ENCODE peak calls at places on chromosomes 13 and 19, in six cellular contexts. L is left ventricle myocardium inferior, I is epithelial cell of esophagus, H is endodermal cell, K is cardiac fibroblast, R is Panc1. P is an unnamed sample.

GRCh38 chr19:48969276-48970138 is 4.4 kb downstream of the FTL start:
- DNase-seq in I (peak), L (no peak), K (no peak), H (peak), R (no peak), P (no peak)

GRCh38 chr19:7852851-7853759 is 21.1 kb downstream of the PRR36 start:
- DNase-seq in R (no peak), L (peak), K (peak), H (peak), I (peak), P (peak)

GRCh38 chr19:17779281-17779930 is 15.5 kb upstream of the B3GNT3 start:
- DNase-seq in K (peak), I (peak), H (peak), R (no peak), L (no peak), P (peak)

GRCh38 chr19:570315-570714 is 2.1 kb upstream of the BSG start:
- DNase-seq in R (no peak), H (peak), K (no peak), I (no peak), L (no peak), P (no peak)

GRCh38 chr13:25752957-25753540 is 298.8 kb downstream of the SHISA2 start:
- DNase-seq in I (peak), L (peak), K (peak), H (no peak), R (no peak), P (peak)

GRCh38 chr13:108795841-108796240 is 166.4 kb downstream of the MYO16 start:
- DNase-seq in L (no peak), H (peak), I (no peak), R (no peak), K (no peak), P (peak)

GRCh38 chr19:11355160-11356073 is at the start of gene PLPPR2:
- DNase-seq in H (peak), L (peak), R (no peak), K (peak), I (peak), P (peak)

GRCh38 chr13:31870511-31870910 is 131.2 kb downstream of the RXFP2 start:
- DNase-seq in H (no peak), R (no peak), K (peak), I (no peak), L (no peak), P (no peak)

GRCh38 chr13:90445179-90445578 is 902.3 kb upstream of the MIR17HG start:
- DNase-seq in H (peak), R (no peak), I (peak), L (no peak), K (peak), P (peak)

GRCh38 chr19:4373601-4374441 is 26.5 kb downstream of the SH3GL1 start:
- DNase-seq in H (no peak), R (no peak), I (no peak), K (peak), L (peak), P (peak)

GRCh38 chr13:88086577-88086976 is 415.4 kb downstream of the SLITRK5 start:
- DNase-seq in R (no peak), I (peak), K (no peak), L (no peak), H (no peak), P (no peak)
- H3K4me3 ChIP-seq in R (no peak), I (no peak), K (no peak), L (no peak), H (no peak), P (no peak)

GRCh38 chr13:99693351-99693750 is 192.1 kb downstream of the TM9SF2 start:
- DNase-seq in H (no peak), L (no peak), K (no peak), R (no peak), I (no peak), P (no peak)
- TF ChIP-seq CTCF in H (no peak), L (no peak), K (no peak), R (no peak), I (no peak), P (no peak)

GRCh38 chr19:30376826-30377425 is 4.7 kb downstream of the ZNF536 start:
- DNase-seq in I (no peak), K (no peak), L (no peak), H (no peak), R (no peak), P (no peak)

GRCh38 chr19:30375651-30376050 is 3.5 kb downstream of the ZNF536 start:
- DNase-seq in I (no peak), R (no peak), K (no peak), L (no peak), H (no peak), P (no peak)

GRCh38 chr19:30376272-30376671 is 4.1 kb downstream of the ZNF536 start:
- DNase-seq in H (peak), I (no peak), L (no peak), R (no peak), K (no peak), P (no peak)

GRCh38 chr19:30373593-30373992 is 1.4 kb downstream of the ZNF536 start:
- DNase-seq in H (peak), K (no peak), R (no peak), I (no peak), L (no peak), P (no peak)

DNA sequence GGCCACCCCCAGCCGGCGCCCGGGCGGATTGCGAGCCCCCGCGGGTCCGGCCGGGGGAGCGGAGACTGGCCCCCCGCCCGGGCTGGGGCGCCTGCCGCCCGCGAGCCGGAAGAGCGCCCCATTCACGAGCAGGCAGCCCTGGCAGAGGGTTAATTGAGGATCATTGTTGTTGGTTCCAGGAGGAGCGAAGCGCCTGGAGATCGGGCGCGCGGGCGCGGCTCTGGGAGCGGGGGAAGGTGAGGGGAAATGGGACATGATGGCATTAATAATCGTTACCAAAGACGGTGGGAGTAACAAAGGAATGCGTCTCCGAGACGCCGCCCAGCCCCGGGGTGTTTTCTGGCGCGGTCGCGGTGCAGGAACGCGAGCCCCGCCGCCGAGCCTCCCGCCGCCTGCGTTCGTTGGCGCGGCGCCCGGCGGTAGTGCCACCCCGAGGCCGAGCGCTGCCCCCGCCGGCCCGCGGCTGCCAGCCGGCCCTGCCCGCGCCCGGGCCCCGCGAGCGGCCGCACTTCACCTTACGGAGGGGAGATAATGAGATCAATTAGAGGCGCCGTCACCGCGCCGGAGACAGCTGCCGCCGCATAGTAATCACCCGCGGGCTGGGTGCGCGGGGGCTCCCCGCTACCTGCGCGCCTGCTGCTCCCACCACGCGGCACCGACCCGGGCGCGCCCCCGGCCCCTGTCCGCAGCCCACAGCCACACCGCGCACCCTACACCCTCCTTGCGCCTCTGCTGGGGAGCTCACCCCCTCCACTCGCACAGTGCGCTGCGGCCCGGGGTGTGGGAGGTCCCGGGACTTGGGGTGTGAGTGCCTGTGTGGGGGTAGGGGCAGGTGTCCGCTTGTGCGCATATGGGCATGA is 2.8 kb downstream of the ZNF536 start:
- DNase-seq in R (no peak), I (no peak), L (no peak), H (peak), K (no peak), P (no peak)
- H3K4me3 ChIP-seq in R (no peak), I (no peak), L (peak), H (peak), K (no peak), P (no peak)

GRCh38 chr19:58518261-58519086 is 1.1 kb downstream of the ZBTB45 start:
- DNase-seq in R (no peak), I (peak), L (no peak), H (no peak), K (peak), P (no peak)

GRCh38 chr19:58516246-58516836 is 3.3 kb downstream of the ZBTB45 start:
- DNase-seq in L (no peak), H (no peak), R (no peak), I (no peak), K (no peak), P (no peak)

GRCh38 chr19:58519087-58519354 is 589 bp downstream of the ZBTB45 start:
- DNase-seq in K (peak), I (peak), R (no peak), L (peak), H (peak), P (peak)

GRCh38 chr19:58515259-58515658 is 3.5 kb upstream of the SLC27A5 start:
- DNase-seq in K (no peak), H (no peak), R (no peak), L (no peak), I (no peak), P (no peak)

GRCh38 chr19:58516964-58517833 is 2.4 kb downstream of the ZBTB45 start:
- DNase-seq in L (no peak), H (no peak), K (no peak), I (no peak), R (no peak), P (no peak)
- TF ChIP-seq CTCF in L (no peak), H (peak), K (no peak), I (no peak), R (peak), P (no peak)

GRCh38 chr19:35133826-35134225 is 1.0 kb downstream of the LGI4 start:
- DNase-seq in L (no peak), K (no peak), H (no peak), I (no peak), R (no peak), P (no peak)

GRCh38 chr19:35132254-35132653 is 2.6 kb downstream of the LGI4 start:
- DNase-seq in L (no peak), I (no peak), K (no peak), H (no peak), R (no peak), P (no peak)

GRCh38 chr19:35135389-35135909 is 590 bp upstream of the LGI4 start:
- DNase-seq in K (peak), R (no peak), H (peak), L (peak), I (peak), P (peak)

GRCh38 chr19:35136231-35136630 is 1.4 kb upstream of the LGI4 start:
- DNase-seq in K (no peak), R (no peak), H (no peak), L (no peak), I (no peak), P (no peak)

DNA sequence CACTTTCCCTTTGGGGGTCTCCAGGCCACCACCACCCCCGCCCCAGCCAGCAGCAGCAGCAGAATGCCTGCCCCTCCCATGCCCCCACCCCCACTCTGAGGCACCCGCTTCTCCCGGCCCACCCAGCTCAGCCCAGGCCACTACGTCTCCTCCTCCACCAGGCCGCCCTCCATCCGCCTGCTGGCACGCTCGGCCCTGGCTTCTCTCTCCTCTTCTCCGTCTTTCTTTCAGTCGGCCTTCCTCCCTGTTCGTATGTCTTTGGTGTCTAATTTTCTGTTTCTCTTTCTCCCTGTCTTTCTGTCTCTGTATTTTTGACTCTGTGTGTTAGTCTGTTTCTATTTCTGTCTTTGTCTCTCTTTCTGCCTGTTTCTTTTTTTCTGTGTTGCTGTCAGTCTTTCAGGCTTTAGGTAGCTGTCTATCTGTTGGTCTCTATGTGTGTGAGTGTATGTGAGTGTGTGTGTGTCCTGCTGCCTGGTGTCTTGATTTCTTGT is at the start of gene LGI4:
- DNase-seq in K (no peak), I (no peak), R (no peak), H (no peak), L (no peak), P (no peak)
- H3K4me3 ChIP-seq in K (no peak), I (no peak), R (no peak), H (no peak), L (peak), P (no peak)

DNA sequence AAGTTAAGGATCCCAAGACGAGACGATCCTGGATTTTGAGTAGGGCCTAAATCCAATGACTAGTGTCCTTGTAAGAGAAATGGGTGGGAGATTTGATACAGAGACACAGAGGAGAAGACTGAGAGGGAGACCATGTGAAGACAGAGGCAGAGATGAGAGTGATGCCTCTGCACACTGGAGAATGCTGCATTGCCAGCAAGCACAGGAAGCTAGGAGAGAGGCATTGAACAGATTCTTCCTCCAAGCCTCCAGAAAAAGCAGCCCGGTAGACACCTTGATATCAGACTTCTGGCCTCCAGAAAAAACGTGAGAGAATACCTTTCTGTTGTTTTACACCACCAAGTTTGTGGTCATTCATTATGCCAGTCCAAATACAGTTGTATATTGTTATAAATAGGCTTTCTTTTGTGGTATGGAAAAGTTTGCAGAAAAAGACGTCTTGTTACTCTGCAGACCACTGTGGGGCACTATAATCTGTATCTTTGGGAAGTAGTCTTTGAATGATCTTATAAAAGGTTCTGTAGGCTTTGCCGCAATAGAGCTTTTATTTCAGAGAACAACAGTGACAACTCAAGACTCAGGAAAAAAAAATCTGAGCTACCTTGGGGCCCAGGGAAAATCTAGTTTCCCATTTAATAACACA is 17.9 kb upstream of the RFC3 start:
- DNase-seq in I (peak), H (no peak), R (no peak), L (no peak), K (peak), P (peak)
- TF ChIP-seq CTCF in I (peak), H (peak), R (peak), L (peak), K (peak), P (peak)

P was measured in fibroblast of villous mesenchyme.